ENCODE peak calls at places on chromosomes 16 and 17, in seven cellular contexts. F is thoracic aorta, X is adrenal gland, C is adipocyte, S is fibroblast of lung, B is ovary, T is kidney. K is an unnamed sample.

GRCh38 chr17:41705271-41705991 is 6.7 kb upstream of the GAST start:
- DNase-seq in C (peak; percentile 28), F (no peak), B (peak; percentile 71), X (peak; percentile 68), S (peak; percentile 68), T (no peak), K (no peak)

GRCh38 chr16:75320435-75320834 is 69.0 kb upstream of the BCAR1 start:
- DNase-seq in F (no peak), S (no peak), C (peak; percentile 37), X (peak; percentile 32), T (no peak), B (no peak), K (no peak)

GRCh38 chr17:7191571-7192270 is 12.6 kb upstream of the ASGR1 start:
- DNase-seq in F (no peak), C (peak; percentile 46), B (peak; percentile 64), X (no peak), S (no peak), T (no peak), K (no peak)

GRCh38 chr17:5260542-5260941 is 21.5 kb upstream of the RABEP1 start:
- DNase-seq in T (no peak), B (no peak), C (no peak), X (no peak), S (no peak), F (no peak), K (no peak)

GRCh38 chr16:80903616-80904015 is 99.2 kb upstream of the CDYL2 start:
- DNase-seq in X (no peak), C (no peak), S (no peak), B (no peak), T (no peak), F (no peak), K (no peak)

GRCh38 chr17:67212716-67213417 is 32.1 kb downstream of the HELZ start:
- DNase-seq in B (no peak), S (peak; percentile 75), F (no peak), T (no peak), C (peak; percentile 70), X (no peak), K (no peak)

GRCh38 chr17:46173153-46173552 is 20.1 kb downstream of the KANSL1 start:
- DNase-seq in S (no peak), B (no peak), F (no peak), X (no peak), C (no peak), T (no peak), K (no peak)

GRCh38 chr16:56611281-56611833 is 3.0 kb downstream of the MT2A start:
- DNase-seq in S (peak; percentile 74), C (peak; percentile 55), X (peak; percentile 84), F (peak; percentile 59), B (no peak), T (peak; percentile 72), K (no peak)

GRCh38 chr16:19505600-19506303 is 16.1 kb downstream of the GDE1 start:
- DNase-seq in X (no peak), C (peak; percentile 28), T (no peak), S (peak; percentile 74), B (no peak), F (no peak), K (no peak)

GRCh38 chr16:74563828-74564263 is 43.1 kb downstream of the GLG1 start:
- DNase-seq in X (peak; percentile 34), T (no peak), C (peak; percentile 19), S (peak; percentile 32), B (no peak), F (peak; percentile 4), K (no peak)

GRCh38 chr17:72702998-72703397 is 389.5 kb downstream of the SLC39A11 start:
- DNase-seq in F (no peak), X (no peak), T (no peak), B (no peak), S (peak; percentile 44), C (no peak), K (no peak)

GRCh38 chr17:64778102-64778366 is 115.9 kb upstream of the SMURF2 start:
- DNase-seq in T (no peak), C (no peak), S (no peak), F (no peak), B (no peak), X (no peak), K (no peak)

GRCh38 chr17:20993863-20994778 is 48.7 kb downstream of the USP22 start:
- DNase-seq in T (peak; percentile 73), S (no peak), F (no peak), C (no peak), X (no peak), B (no peak), K (peak; percentile 56)

GRCh38 chr16:27208081-27208692 is 4.9 kb downstream of the KDM8 start:
- DNase-seq in B (no peak), T (no peak), F (no peak), S (no peak), C (no peak), X (no peak), K (no peak)

GRCh38 chr17:68238488-68238887 is 9.4 kb upstream of the AMZ2 start:
- DNase-seq in X (no peak), B (no peak), C (no peak), S (no peak), F (no peak), T (no peak), K (no peak)
- H3K9me3 ChIP-seq in X (no peaks in the 10 kb centered on the region), B (no peaks in the 10 kb centered on the region), C (no peaks in the 10 kb centered on the region), S (no peaks in the 10 kb centered on the region), F (no peaks in the 10 kb centered on the region), T (no peaks in the 10 kb centered on the region), K (no peaks in the 10 kb centered on the region)

GRCh38 chr16:35141303-35141702 is 1681.9 kb downstream of the TP53TG3F start:
- DNase-seq in T (no peak), B (no peak), S (no peak), X (no peak), C (no peak), F (no peak), K (no peak)

GRCh38 chr16:35142147-35142808 is 1682.9 kb downstream of the TP53TG3F start:
- DNase-seq in B (no peak), S (no peak), C (no peak), F (no peak), X (no peak), T (no peak), K (no peak)

GRCh38 chr16:35142809-35143192 is 1683.4 kb downstream of the TP53TG3F start:
- DNase-seq in F (no peak), C (no peak), T (no peak), S (no peak), X (no peak), B (no peak), K (no peak)

GRCh38 chr16:35144212-35144932 is 1685.0 kb downstream of the TP53TG3F start:
- DNase-seq in F (no peak), C (no peak), B (no peak), S (no peak), X (no peak), T (no peak), K (no peak)

DNA sequence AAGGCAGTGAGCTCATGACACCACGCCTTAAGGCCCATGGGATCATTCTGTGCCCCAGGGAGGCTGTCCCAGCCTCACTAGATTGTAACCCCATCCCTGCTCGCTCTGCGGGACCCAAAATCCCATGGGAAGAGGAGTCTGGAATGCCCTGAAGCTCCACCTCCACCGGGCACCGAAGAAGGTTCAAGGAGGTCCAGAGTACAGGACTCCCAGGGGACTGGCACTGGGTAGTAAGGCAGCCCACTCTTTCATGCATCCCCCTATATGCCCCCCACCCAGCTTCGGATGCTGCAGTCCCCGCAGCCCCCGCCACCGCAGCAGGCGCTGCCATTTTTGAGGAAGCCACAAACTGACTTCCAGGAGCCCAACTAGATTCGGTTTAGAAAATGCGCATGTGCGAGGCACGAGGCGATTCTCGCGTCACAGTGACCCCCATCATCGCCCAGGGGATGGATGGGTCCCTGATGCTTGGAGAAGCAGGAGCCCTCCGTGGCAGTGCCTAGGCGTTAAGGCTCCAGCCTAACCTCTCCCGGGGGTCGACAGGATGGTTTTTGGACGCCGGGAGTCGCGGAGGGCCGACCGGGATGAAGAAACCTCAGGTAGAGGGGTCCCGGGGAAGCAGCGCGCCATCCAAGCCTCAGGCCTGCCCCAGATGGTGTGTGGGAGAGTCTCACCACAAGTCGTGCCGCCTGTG is 1681.0 kb downstream of the TP53TG3F start:
- DNase-seq in B (no peak), F (no peak), X (no peak), C (no peak), S (no peak), T (no peak), K (no peak)
- H3K9me3 ChIP-seq in B (no peaks in the 10 kb centered on the region), F (no peaks in the 10 kb centered on the region), X (no peaks in the 10 kb centered on the region), C (no peaks in the 10 kb centered on the region), S (no peaks in the 10 kb centered on the region), T (no peaks in the 10 kb centered on the region), K (no peaks in the 10 kb centered on the region)

DNA sequence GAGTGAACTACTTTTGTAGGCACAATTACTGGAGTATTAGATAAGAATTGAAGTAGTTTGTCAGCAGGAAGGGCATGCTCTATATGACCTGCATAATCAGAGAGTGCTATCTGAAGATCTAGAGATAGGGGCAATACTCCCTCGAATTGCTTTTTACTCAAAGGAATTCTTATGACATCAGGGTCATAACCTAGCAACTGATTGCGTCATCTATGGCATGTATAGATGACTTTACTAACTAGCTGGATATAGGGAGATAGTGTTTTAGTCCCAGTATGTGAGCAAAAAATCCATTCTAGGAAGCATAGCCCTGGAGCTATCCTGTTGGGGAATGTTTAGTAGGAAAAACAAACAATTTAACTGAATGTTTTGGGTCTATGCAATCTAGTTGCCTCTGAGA is 109.5 kb upstream of the ZNF267 start:
- DNase-seq in S (no peak), T (no peak), X (no peak), F (no peak), C (no peak), B (no peak), K (no peak)
- H3K9me3 ChIP-seq in S (no peaks in the 10 kb centered on the region), T (peaks cover 74% of the 10 kb centered on the region), X (peaks cover 4% of the 10 kb centered on the region), F (peaks cover 81% of the 10 kb centered on the region), C (peaks cover 90% of the 10 kb centered on the region), B (no peaks in the 10 kb centered on the region), K (peaks cover 74% of the 10 kb centered on the region)

DNA sequence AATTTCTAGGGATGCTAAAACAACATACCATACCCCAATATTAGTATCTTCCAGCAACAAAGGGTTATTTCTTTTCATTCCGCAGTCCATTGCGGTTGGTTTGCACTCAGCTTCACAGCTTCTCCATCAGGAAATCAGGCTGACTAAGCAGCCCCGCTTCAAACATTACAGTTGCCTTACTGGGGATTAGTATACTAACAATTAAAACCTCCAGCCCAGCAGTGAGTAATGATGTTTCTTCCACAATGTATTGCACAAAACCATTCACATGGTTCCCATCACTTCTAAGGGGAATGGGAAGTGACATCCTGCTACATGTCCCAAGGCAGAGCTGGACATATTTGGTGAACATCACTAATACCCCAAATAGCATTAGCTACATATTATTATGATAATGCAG is 1384.9 kb downstream of the CDH8 start:
- DNase-seq in F (no peak), X (no peak), C (no peak), T (no peak), B (no peak), S (no peak), K (no peak)
- H3K9me3 ChIP-seq in F (no peaks in the 10 kb centered on the region), X (no peaks in the 10 kb centered on the region), C (no peaks in the 10 kb centered on the region), T (no peaks in the 10 kb centered on the region), B (no peaks in the 10 kb centered on the region), S (no peaks in the 10 kb centered on the region), K (no peaks in the 10 kb centered on the region)

GRCh38 chr16:35425270-35425669 is 1965.9 kb downstream of the TP53TG3F start:
- DNase-seq in C (no peak), B (no peak), T (peak; percentile 66), S (no peak), F (no peak), X (no peak), K (no peak)
- H3K9me3 ChIP-seq in C (no peaks in the 10 kb centered on the region), B (no peaks in the 10 kb centered on the region), T (no peaks in the 10 kb centered on the region), S (no peaks in the 10 kb centered on the region), F (no peaks in the 10 kb centered on the region), X (no peaks in the 10 kb centered on the region), K (no peaks in the 10 kb centered on the region)

K was measured in ascending aorta.